ENCODE peak calls at places on chromosomes 7 and 10, in nine cellular contexts. One of them, this sample, is unnamed.

GRCh38 chr7:103914147-103914899 is 75.1 kb downstream of the RELN start:
- DNase-seq in PC-3: no peak
- DNase-seq in neural progenitor cell: no peak
- DNase-seq in esophagus muscularis mucosa: no peak
- DNase-seq in uterus: no peak
- DNase-seq in psoas muscle: no peak
- DNase-seq in endothelial cell of umbilical vein: no peak
- DNase-seq in colonic mucosa: no peak
- DNase-seq in MM.1S: no peak
- DNase-seq in this sample: no peak

GRCh38 chr10:5944389-5945202 is 32.7 kb downstream of the IL15RA start:
- DNase-seq in neural progenitor cell: no peak
- DNase-seq in psoas muscle: peak; percentile 82
- DNase-seq in esophagus muscularis mucosa: no peak
- DNase-seq in colonic mucosa: peak; percentile 88
- DNase-seq in uterus: peak; percentile 98
- DNase-seq in endothelial cell of umbilical vein: peak; percentile 99
- DNase-seq in PC-3: peak; percentile 89
- DNase-seq in MM.1S: no peak
- DNase-seq in this sample: peak; percentile 73

GRCh38 chr7:98354511-98355249 is 46.2 kb downstream of the BAIAP2L1 start:
- DNase-seq in MM.1S: no peak
- DNase-seq in endothelial cell of umbilical vein: peak; percentile 68
- DNase-seq in psoas muscle: no peak
- DNase-seq in neural progenitor cell: no peak
- DNase-seq in esophagus muscularis mucosa: no peak
- DNase-seq in colonic mucosa: peak; percentile 85
- DNase-seq in uterus: no peak
- DNase-seq in PC-3: peak; percentile 96
- DNase-seq in this sample: peak; percentile 79

GRCh38 chr7:88243345-88243909 is 23.6 kb upstream of the SRI start:
- DNase-seq in endothelial cell of umbilical vein: peak; percentile 75
- DNase-seq in colonic mucosa: no peak
- DNase-seq in MM.1S: peak; percentile 15
- DNase-seq in neural progenitor cell: peak; percentile 50
- DNase-seq in PC-3: peak; percentile 82
- DNase-seq in uterus: no peak
- DNase-seq in psoas muscle: no peak
- DNase-seq in esophagus muscularis mucosa: no peak
- DNase-seq in this sample: no peak

GRCh38 chr10:32155075-32155516 is 98.9 kb upstream of the KIF5B start:
- DNase-seq in neural progenitor cell: no peak
- DNase-seq in PC-3: peak; percentile 76
- DNase-seq in esophagus muscularis mucosa: no peak
- DNase-seq in psoas muscle: no peak
- DNase-seq in colonic mucosa: no peak
- DNase-seq in MM.1S: no peak
- DNase-seq in endothelial cell of umbilical vein: peak; percentile 90
- DNase-seq in uterus: no peak
- DNase-seq in this sample: no peak

GRCh38 chr7:130733866-130734524 is at the start of gene KLF14:
- DNase-seq in psoas muscle: peak; percentile 72
- DNase-seq in esophagus muscularis mucosa: no peak
- DNase-seq in colonic mucosa: peak; percentile 20
- DNase-seq in endothelial cell of umbilical vein: no peak
- DNase-seq in neural progenitor cell: peak; percentile 75
- DNase-seq in PC-3: no peak
- DNase-seq in uterus: peak; percentile 29
- DNase-seq in MM.1S: peak; percentile 43
- DNase-seq in this sample: no peak

GRCh38 chr10:62082729-62083412 is 181.4 kb downstream of the ARID5B start:
- DNase-seq in psoas muscle: no peak
- DNase-seq in neural progenitor cell: no peak
- DNase-seq in uterus: no peak
- DNase-seq in colonic mucosa: peak; percentile 16
- DNase-seq in PC-3: peak; percentile 69
- DNase-seq in esophagus muscularis mucosa: no peak
- DNase-seq in MM.1S: no peak
- DNase-seq in endothelial cell of umbilical vein: peak; percentile 94
- DNase-seq in this sample: no peak

GRCh38 chr7:150415161-150416160 is 35.0 kb upstream of the GIMAP8 start:
- DNase-seq in endothelial cell of umbilical vein: no peak
- DNase-seq in esophagus muscularis mucosa: no peak
- DNase-seq in colonic mucosa: peak; percentile 9
- DNase-seq in psoas muscle: no peak
- DNase-seq in neural progenitor cell: no peak
- DNase-seq in PC-3: no peak
- DNase-seq in uterus: no peak
- DNase-seq in MM.1S: peak; percentile 92
- DNase-seq in this sample: no peak

GRCh38 chr10:129811208-129811607 is 152.9 kb downstream of the EBF3 start:
- DNase-seq in colonic mucosa: no peak
- DNase-seq in PC-3: no peak
- DNase-seq in MM.1S: no peak
- DNase-seq in psoas muscle: no peak
- DNase-seq in uterus: no peak
- DNase-seq in endothelial cell of umbilical vein: no peak
- DNase-seq in neural progenitor cell: no peak
- DNase-seq in esophagus muscularis mucosa: no peak
- DNase-seq in this sample: no peak

GRCh38 chr7:123771256-123771655 is 22.5 kb upstream of the WASL start:
- DNase-seq in colonic mucosa: no peak
- DNase-seq in PC-3: no peak
- DNase-seq in psoas muscle: no peak
- DNase-seq in neural progenitor cell: no peak
- DNase-seq in MM.1S: no peak
- DNase-seq in uterus: no peak
- DNase-seq in endothelial cell of umbilical vein: no peak
- DNase-seq in esophagus muscularis mucosa: no peak
- DNase-seq in this sample: no peak

GRCh38 chr10:126932516-126932915 is 27.3 kb downstream of the DOCK1 start:
- DNase-seq in psoas muscle: no peak
- DNase-seq in colonic mucosa: no peak
- DNase-seq in MM.1S: no peak
- DNase-seq in esophagus muscularis mucosa: no peak
- DNase-seq in endothelial cell of umbilical vein: no peak
- DNase-seq in neural progenitor cell: no peak
- DNase-seq in PC-3: no peak
- DNase-seq in uterus: no peak
- DNase-seq in this sample: no peak

GRCh38 chr7:101137651-101138148 is 10.8 kb downstream of the SERPINE1 start:
- DNase-seq in neural progenitor cell: no peak
- DNase-seq in MM.1S: no peak
- DNase-seq in endothelial cell of umbilical vein: no peak
- DNase-seq in uterus: no peak
- DNase-seq in PC-3: no peak
- DNase-seq in colonic mucosa: no peak
- DNase-seq in psoas muscle: no peak
- DNase-seq in esophagus muscularis mucosa: no peak
- DNase-seq in this sample: no peak

GRCh38 chr10:6231730-6232129 is 29.0 kb downstream of the PFKFB3 start:
- DNase-seq in psoas muscle: no peak
- DNase-seq in neural progenitor cell: no peak
- DNase-seq in colonic mucosa: no peak
- DNase-seq in MM.1S: no peak
- DNase-seq in esophagus muscularis mucosa: no peak
- DNase-seq in uterus: no peak
- DNase-seq in PC-3: no peak
- DNase-seq in endothelial cell of umbilical vein: no peak
- DNase-seq in this sample: no peak

GRCh38 chr10:51342381-51342780 is 268.1 kb downstream of the PRKG1 start:
- DNase-seq in MM.1S: no peak
- DNase-seq in PC-3: peak; percentile 28
- DNase-seq in colonic mucosa: no peak
- DNase-seq in neural progenitor cell: no peak
- DNase-seq in uterus: no peak
- DNase-seq in psoas muscle: no peak
- DNase-seq in endothelial cell of umbilical vein: no peak
- DNase-seq in esophagus muscularis mucosa: no peak
- DNase-seq in this sample: no peak

GRCh38 chr7:117937049-117937448 is 63.8 kb upstream of the CTTNBP2 start:
- DNase-seq in MM.1S: no peak
- DNase-seq in PC-3: no peak
- DNase-seq in endothelial cell of umbilical vein: no peak
- DNase-seq in uterus: no peak
- DNase-seq in neural progenitor cell: no peak
- DNase-seq in colonic mucosa: no peak
- DNase-seq in psoas muscle: no peak
- DNase-seq in esophagus muscularis mucosa: no peak
- DNase-seq in this sample: no peak

GRCh38 chr10:111093741-111094380 is 17.0 kb downstream of the ADRA2A start:
- DNase-seq in psoas muscle: no peak
- DNase-seq in endothelial cell of umbilical vein: no peak
- DNase-seq in PC-3: peak; percentile 8
- DNase-seq in esophagus muscularis mucosa: no peak
- DNase-seq in colonic mucosa: no peak
- DNase-seq in neural progenitor cell: no peak
- DNase-seq in uterus: no peak
- DNase-seq in MM.1S: no peak
- DNase-seq in this sample: no peak

GRCh38 chr10:133000648-133001047 is 58.3 kb upstream of the CFAP46 start:
- DNase-seq in endothelial cell of umbilical vein: no peak
- DNase-seq in neural progenitor cell: no peak
- DNase-seq in MM.1S: no peak
- DNase-seq in colonic mucosa: no peak
- DNase-seq in uterus: no peak
- DNase-seq in esophagus muscularis mucosa: no peak
- DNase-seq in PC-3: no peak
- DNase-seq in psoas muscle: no peak
- DNase-seq in this sample: no peak

GRCh38 chr10:1041514-1041913 is 7.4 kb downstream of the IDI1 start:
- DNase-seq in PC-3: no peak
- DNase-seq in psoas muscle: no peak
- DNase-seq in uterus: no peak
- DNase-seq in MM.1S: no peak
- DNase-seq in neural progenitor cell: no peak
- DNase-seq in colonic mucosa: no peak
- DNase-seq in endothelial cell of umbilical vein: no peak
- DNase-seq in esophagus muscularis mucosa: no peak
- DNase-seq in this sample: no peak

DNA sequence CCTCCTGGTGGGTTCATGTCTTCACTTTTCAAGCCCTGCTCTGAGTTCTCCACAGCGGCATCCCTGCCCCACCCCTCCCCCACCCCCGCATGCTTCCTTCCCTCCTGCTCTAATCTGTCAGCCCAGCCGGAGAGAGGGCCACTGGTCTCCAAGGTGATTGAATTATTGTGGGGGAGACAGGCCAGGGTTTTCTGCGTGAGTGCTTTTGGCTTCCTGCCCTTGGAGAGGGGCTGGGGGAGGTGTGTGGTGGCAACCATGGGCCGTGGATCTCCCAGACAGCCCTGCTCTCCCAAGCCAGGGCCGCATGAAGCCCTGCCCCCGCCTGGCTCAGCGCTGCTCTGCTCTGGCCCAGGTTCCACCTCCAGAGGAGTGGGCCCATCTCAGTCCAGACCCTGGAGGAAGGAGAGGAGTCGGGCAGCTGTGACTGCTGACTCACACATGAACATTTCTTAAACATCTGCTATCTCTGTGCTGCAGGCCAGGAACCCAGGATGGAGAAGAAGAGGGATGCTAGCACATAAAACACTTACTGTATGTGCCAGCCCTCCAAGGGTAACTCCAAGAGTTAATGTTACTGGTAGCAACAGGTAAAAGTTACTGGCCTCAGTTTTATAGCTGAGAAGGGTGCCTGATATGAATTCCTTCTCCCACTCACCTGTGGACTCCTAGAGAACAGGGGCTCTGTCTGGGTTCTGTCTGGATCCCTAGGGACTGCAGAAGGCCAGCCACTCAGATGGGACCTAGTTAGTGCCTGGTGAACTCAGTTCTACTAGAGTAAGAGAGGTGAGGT is 110.0 kb downstream of the ZMIZ1 start:
- DNase-seq in MM.1S: no peak
- DNase-seq in neural progenitor cell: peak; percentile 73
- DNase-seq in psoas muscle: peak; percentile 68
- DNase-seq in PC-3: no peak
- DNase-seq in endothelial cell of umbilical vein: peak; percentile 93
- DNase-seq in esophagus muscularis mucosa: no peak
- DNase-seq in uterus: peak; percentile 87
- DNase-seq in colonic mucosa: no peak
- DNase-seq in this sample: no peak
- H3K4me3 ChIP-seq in MM.1S: no peak overlapping the region
- H3K4me3 ChIP-seq in neural progenitor cell: no peak overlapping the region
- H3K4me3 ChIP-seq in psoas muscle: no peak overlapping the region
- H3K4me3 ChIP-seq in PC-3: no peak overlapping the region
- H3K4me3 ChIP-seq in endothelial cell of umbilical vein: no peak overlapping the region
- H3K4me3 ChIP-seq in esophagus muscularis mucosa: no peak overlapping the region
- H3K4me3 ChIP-seq in uterus: no peak overlapping the region
- H3K4me3 ChIP-seq in colonic mucosa: no peak overlapping the region
- H3K4me3 ChIP-seq in this sample: no peak overlapping the region

GRCh38 chr7:74294191-74294998 is 5.2 kb downstream of the CLIP2 start:
- DNase-seq in uterus: no peak
- DNase-seq in PC-3: no peak
- DNase-seq in esophagus muscularis mucosa: no peak
- DNase-seq in psoas muscle: peak; percentile 60
- DNase-seq in neural progenitor cell: no peak
- DNase-seq in endothelial cell of umbilical vein: no peak
- DNase-seq in colonic mucosa: no peak
- DNase-seq in MM.1S: no peak
- DNase-seq in this sample: no peak
- H3K4me1 ChIP-seq in uterus: peaks cover 8% of the 10 kb centered on the region
- H3K4me1 ChIP-seq in PC-3: peaks cover 6% of the 10 kb centered on the region
- H3K4me1 ChIP-seq in esophagus muscularis mucosa: peaks cover 52% of the 10 kb centered on the region
- H3K4me1 ChIP-seq in psoas muscle: no peaks in the 10 kb centered on the region
- H3K4me1 ChIP-seq in neural progenitor cell: peaks cover 10% of the 10 kb centered on the region
- H3K4me1 ChIP-seq in endothelial cell of umbilical vein: peaks cover 12% of the 10 kb centered on the region
- H3K4me1 ChIP-seq in colonic mucosa: peaks cover 14% of the 10 kb centered on the region
- H3K4me1 ChIP-seq in MM.1S: no peaks in the 10 kb centered on the region
- H3K4me1 ChIP-seq in this sample: peaks cover 10% of the 10 kb centered on the region

DNA sequence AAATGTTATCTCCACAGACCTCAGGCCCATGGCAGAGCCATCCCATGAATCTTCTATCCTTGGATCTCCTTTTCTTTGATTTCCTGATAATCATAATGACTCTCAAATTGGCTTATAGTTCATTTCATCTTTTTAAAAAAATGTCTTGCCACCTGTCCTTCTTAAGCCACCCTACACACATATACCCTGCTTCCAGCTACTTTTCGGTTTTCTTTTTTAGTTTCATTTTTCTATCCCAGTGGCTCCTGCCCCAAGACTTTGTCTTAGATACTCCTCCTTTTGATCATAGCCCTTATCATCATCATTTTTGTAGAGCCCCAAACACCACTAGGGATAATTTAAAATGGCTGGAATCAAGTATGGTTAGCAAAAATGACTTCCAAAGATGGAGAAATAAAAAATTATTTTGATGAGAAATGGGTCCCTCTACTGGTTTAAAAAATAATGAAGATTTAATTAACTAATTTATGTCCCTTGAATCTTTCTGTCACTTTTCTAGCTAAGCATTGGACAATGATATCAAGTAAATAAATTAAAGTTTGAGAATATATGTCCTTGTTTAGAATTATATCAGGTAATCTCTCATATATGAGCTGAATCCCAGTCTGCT is 277.3 kb upstream of the SEMA3D start:
- DNase-seq in neural progenitor cell: no peak
- DNase-seq in PC-3: peak; percentile 36
- DNase-seq in MM.1S: peak; percentile 11
- DNase-seq in esophagus muscularis mucosa: no peak
- DNase-seq in uterus: no peak
- DNase-seq in endothelial cell of umbilical vein: peak; percentile 13
- DNase-seq in colonic mucosa: no peak
- DNase-seq in psoas muscle: no peak
- DNase-seq in this sample: no peak
- TF ChIP-seq CTCF in neural progenitor cell: peak; percentile 35
- TF ChIP-seq CTCF in PC-3: peak; percentile 52
- TF ChIP-seq CTCF in MM.1S: peak; percentile 23
- TF ChIP-seq CTCF in esophagus muscularis mucosa: no peak
- TF ChIP-seq CTCF in uterus: no peak
- TF ChIP-seq CTCF in endothelial cell of umbilical vein: no peak
- TF ChIP-seq CTCF in colonic mucosa: no peak
- TF ChIP-seq CTCF in psoas muscle: no peak
- TF ChIP-seq CTCF in this sample: no peak

GRCh38 chr7:116726713-116727431 is 54.9 kb downstream of the MET start:
- DNase-seq in esophagus muscularis mucosa: no peak
- DNase-seq in psoas muscle: no peak
- DNase-seq in endothelial cell of umbilical vein: no peak
- DNase-seq in colonic mucosa: no peak
- DNase-seq in uterus: no peak
- DNase-seq in neural progenitor cell: no peak
- DNase-seq in MM.1S: no peak
- DNase-seq in PC-3: no peak
- DNase-seq in this sample: no peak
- H3K4me3 ChIP-seq in esophagus muscularis mucosa: no peak overlapping the region
- H3K4me3 ChIP-seq in psoas muscle: no peak overlapping the region
- H3K4me3 ChIP-seq in endothelial cell of umbilical vein: no peak overlapping the region
- H3K4me3 ChIP-seq in colonic mucosa: no peak overlapping the region
- H3K4me3 ChIP-seq in uterus: no peak overlapping the region
- H3K4me3 ChIP-seq in neural progenitor cell: no peak overlapping the region
- H3K4me3 ChIP-seq in MM.1S: no peak overlapping the region
- H3K4me3 ChIP-seq in PC-3: no peak overlapping the region
- H3K4me3 ChIP-seq in this sample: no peak overlapping the region

This sample was measured in lung.